ENCODE peak calls at places on chromosome 22, in eight cellular contexts. J is breast epithelium, C is nephron progenitor cell, M is astrocyte, G is mesothelial cell of epicardium, Z is brain microvascular endothelial cell, R is tibial artery, O is NB4. T is an unnamed sample.

GRCh38 chr22:25014896-25015755 is 62.6 kb downstream of the KIAA1671 start:
- DNase-seq in Z (no peak), M (no peak), J (no peak), C (no peak), O (no peak), G (no peak), R (no peak), T (no peak)

GRCh38 chr22:44758970-44759365 is 6.6 kb downstream of the ARHGAP8 start:
- DNase-seq in C (no peak), G (no peak), J (no peak), O (no peak), M (no peak), Z (no peak), R (no peak), T (no peak)

GRCh38 chr22:22752556-22753477 is 108.4 kb downstream of the GGTLC2 start:
- DNase-seq in J (no peak), M (no peak), R (peak; percentile 52), C (no peak), G (no peak), O (peak; percentile 59), Z (no peak), T (no peak)

GRCh38 chr22:22043296-22044078 is 60.9 kb upstream of the TOP3B start:
- DNase-seq in C (no peak), Z (no peak), M (no peak), R (no peak), O (no peak), J (no peak), G (no peak), T (no peak)

GRCh38 chr22:20102203-20102780 is 13.6 kb upstream of the RANBP1 start:
- DNase-seq in Z (no peak), O (no peak), C (no peak), G (no peak), M (no peak), R (no peak), J (no peak), T (no peak)

GRCh38 chr22:37542959-37543358 is 17.3 kb upstream of the CDC42EP1 start:
- DNase-seq in C (no peak), O (no peak), M (no peak), Z (no peak), G (no peak), R (no peak), J (no peak), T (no peak)

GRCh38 chr22:37223965-37224551 is 11.8 kb upstream of the SSTR3 start:
- DNase-seq in M (no peak), R (no peak), J (no peak), C (no peak), G (no peak), O (no peak), Z (no peak), T (no peak)

GRCh38 chr22:46008291-46008690 is 31.3 kb upstream of the WNT7B start:
- DNase-seq in M (peak; percentile 54), C (no peak), R (no peak), Z (no peak), O (no peak), G (no peak), J (no peak), T (no peak)

GRCh38 chr22:47807506-47807905 is 1045.1 kb downstream of the TBC1D22A start:
- DNase-seq in O (no peak), M (no peak), Z (no peak), R (no peak), C (no peak), G (no peak), J (no peak), T (no peak)

GRCh38 chr22:22073769-22074561 is 91.4 kb upstream of the TOP3B start:
- DNase-seq in R (no peak), G (no peak), Z (no peak), M (no peak), O (no peak), J (no peak), C (no peak), T (no peak)

GRCh38 chr22:49210606-49211005 is 617.1 kb downstream of the BRD1 start:
- DNase-seq in O (no peak), M (no peak), J (peak; percentile 9), Z (no peak), G (peak; percentile 5), R (peak; percentile 3), C (no peak), T (no peak)

GRCh38 chr22:49699928-49700498 is 127.7 kb downstream of the BRD1 start:
- DNase-seq in J (no peak), O (no peak), C (no peak), R (no peak), Z (no peak), M (no peak), G (no peak), T (no peak)

GRCh38 chr22:38518620-38519019 is 12.5 kb upstream of the DDX17 start:
- DNase-seq in J (no peak), R (no peak), Z (no peak), C (no peak), M (no peak), G (no peak), O (no peak), T (no peak)

GRCh38 chr22:45212306-45212709 is 28.4 kb downstream of the KIAA0930 start:
- DNase-seq in M (peak; percentile 92), O (no peak), G (peak; percentile 59), Z (peak; percentile 91), C (peak; percentile 45), R (peak; percentile 84), J (peak; percentile 64), T (no peak)

GRCh38 chr22:29341056-29341848 is 25.8 kb upstream of the RASL10A start:
- DNase-seq in J (no peak), C (no peak), R (no peak), M (no peak), Z (no peak), O (no peak), G (no peak), T (no peak)

GRCh38 chr22:36860821-36861659 is at the start of gene NCF4:
- DNase-seq in Z (no peak), G (no peak), R (peak; percentile 85), C (no peak), J (no peak), O (peak; percentile 98), M (no peak), T (no peak)

GRCh38 chr22:26547426-26547825 is 35.2 kb upstream of the TFIP11 start:
- DNase-seq in M (no peak), Z (no peak), J (no peak), G (no peak), R (no peak), C (no peak), O (peak; percentile 48), T (no peak)

GRCh38 chr22:37334859-37335818 is 52.8 kb downstream of the CYTH4 start:
- DNase-seq in R (no peak), Z (no peak), J (no peak), C (peak; percentile 51), M (no peak), O (peak; percentile 34), G (no peak), T (no peak)

GRCh38 chr22:47204002-47204979 is 441.8 kb downstream of the TBC1D22A start:
- DNase-seq in C (no peak), J (peak; percentile 48), Z (no peak), R (no peak), O (no peak), G (no peak), M (no peak), T (no peak)

GRCh38 chr22:23565288-23565941 is 14.7 kb downstream of the IGLL1 start:
- DNase-seq in C (peak; percentile 55), R (no peak), J (no peak), M (no peak), G (no peak), O (peak; percentile 56), Z (no peak), T (peak; percentile 28)

GRCh38 chr22:48897959-48898358 is 929.7 kb downstream of the BRD1 start:
- DNase-seq in M (no peak), R (no peak), C (no peak), J (no peak), O (no peak), Z (no peak), G (peak; percentile 26), T (no peak)

GRCh38 chr22:23984430-23984829 is 4.5 kb downstream of the GSTT2 start:
- DNase-seq in R (no peak), Z (no peak), O (peak; percentile 63), C (no peak), G (no peak), M (no peak), J (no peak), T (peak; percentile 65)

GRCh38 chr22:41535244-41535643 is 9.0 kb downstream of the POLR3H start:
- DNase-seq in C (no peak), R (no peak), Z (no peak), G (no peak), O (no peak), M (no peak), J (no peak), T (no peak)
- TF ChIP-seq CTCF in C (no peak), R (no peak), Z (peak; percentile 60), G (no peak), O (no peak), M (no peak), J (no peak), T (no peak)

GRCh38 chr22:35337932-35338331 is 38.2 kb downstream of the TOM1 start:
- DNase-seq in Z (no peak), O (peak; percentile 64), C (no peak), G (no peak), R (no peak), M (no peak), J (no peak), T (no peak)
- TF ChIP-seq CTCF in Z (peak; percentile 31), O (peak; percentile 27), C (no peak), G (no peak), R (no peak), M (no peak), J (no peak), T (no peak)

GRCh38 chr22:32127904-32128303 is 31.2 kb downstream of the C22orf42 start:
- DNase-seq in G (no peak), J (no peak), O (no peak), R (no peak), C (no peak), M (no peak), Z (no peak), T (no peak)
- TF ChIP-seq CTCF in G (no peak), J (no peak), O (peak; percentile 8), R (no peak), C (peak; percentile 21), M (no peak), Z (no peak), T (no peak)

GRCh38 chr22:31162015-31162765 is 2.2 kb downstream of the RNF185 start:
- DNase-seq in C (no peak), G (no peak), J (no peak), R (no peak), O (no peak), M (peak; percentile 30), Z (no peak), T (no peak)
- TF ChIP-seq CTCF in C (no peak), G (no peak), J (no peak), R (no peak), O (no peak), M (no peak), Z (no peak), T (no peak)

T was measured in Calu3.